ENCODE peak calls at places on chromosomes 5 and 9, in five cellular contexts. X is uterus, Z is NB4, H is suprapubic skin, U is transverse colon. D is an unnamed sample.

GRCh38 chr9:93893899-93894690 is 61.1 kb downstream of the BARX1 start:
- DNase-seq in Z (no peak), X (no peak), U (peak), H (peak), D (no peak)

GRCh38 chr5:6716634-6717149 is 3.5 kb downstream of the TENT4A start:
- DNase-seq in U (no peak), X (peak), Z (no peak), H (no peak), D (peak)

GRCh38 chr5:176184608-176185132 is 53.6 kb upstream of the SIMC1 start:
- DNase-seq in Z (no peak), U (no peak), X (no peak), H (no peak), D (no peak)

GRCh38 chr5:137648361-137648760 is 87.5 kb downstream of the KLHL3 start:
- DNase-seq in X (no peak), U (no peak), Z (no peak), H (no peak), D (no peak)

GRCh38 chr5:173291722-173292658 is 36.2 kb downstream of the STC2 start:
- DNase-seq in X (no peak), U (no peak), H (no peak), Z (no peak), D (no peak)

GRCh38 chr5:172751761-172752510 is 19.1 kb downstream of the DUSP1 start:
- DNase-seq in H (no peak), Z (no peak), X (no peak), U (no peak), D (no peak)

GRCh38 chr5:78540335-78541057 is 108.1 kb downstream of the LHFPL2 start:
- DNase-seq in Z (peak), H (no peak), U (no peak), X (no peak), D (no peak)

GRCh38 chr9:12719431-12719830 is 26.2 kb downstream of the TYRP1 start:
- DNase-seq in X (no peak), Z (peak), U (no peak), H (no peak), D (no peak)

GRCh38 chr5:67305913-67306710 is 109.5 kb upstream of the CD180 start:
- DNase-seq in H (no peak), U (no peak), Z (no peak), X (no peak), D (no peak)

GRCh38 chr9:131874447-131874846 is 134.6 kb upstream of the RAPGEF1 start:
- DNase-seq in U (no peak), Z (no peak), H (no peak), X (no peak), D (no peak)

GRCh38 chr9:75467141-75467540 is 378.8 kb downstream of the OSTF1 start:
- DNase-seq in X (no peak), U (no peak), Z (no peak), H (no peak), D (no peak)

GRCh38 chr5:61732796-61733195 is 400.7 kb downstream of the ZSWIM6 start:
- DNase-seq in U (no peak), X (no peak), Z (no peak), H (no peak), D (no peak)

GRCh38 chr5:146962801-146963355 is 84.3 kb upstream of the PPP2R2B start:
- DNase-seq in H (no peak), X (no peak), U (no peak), Z (peak), D (no peak)

GRCh38 chr9:84230355-84231136 is 110.0 kb downstream of the SLC28A3 start:
- DNase-seq in Z (no peak), H (no peak), X (no peak), U (no peak), D (no peak)

GRCh38 chr9:91100878-91101450 is 260.8 kb downstream of the AUH start:
- DNase-seq in U (peak), Z (peak), H (peak), X (peak), D (no peak)

GRCh38 chr5:34660444-34660843 is 4.3 kb downstream of the RAI14 start:
- DNase-seq in H (no peak), X (no peak), U (no peak), Z (no peak), D (no peak)

GRCh38 chr5:170139786-170140335 is 34.2 kb downstream of the FOXI1 start:
- DNase-seq in H (no peak), Z (no peak), X (no peak), U (no peak), D (peak)

GRCh38 chr5:159601216-159601615 is 270.9 kb upstream of the IL12B start:
- DNase-seq in H (no peak), U (no peak), X (no peak), Z (no peak), D (no peak)

GRCh38 chr9:11038956-11039355 is 426.2 kb upstream of the PTPRD start:
- DNase-seq in U (no peak), X (no peak), H (no peak), Z (no peak), D (no peak)

GRCh38 chr9:36029765-36030528 is 6.8 kb upstream of the RECK start:
- DNase-seq in H (no peak), Z (peak), U (no peak), X (no peak), D (no peak)

GRCh38 chr9:129885018-129885669 is 49.9 kb downstream of the USP20 start:
- DNase-seq in U (peak), H (peak), Z (peak), X (peak), D (peak)

GRCh38 chr5:103444333-103445038 is 118.1 kb downstream of the NUDT12 start:
- DNase-seq in H (no peak), Z (no peak), X (no peak), U (peak), D (no peak)

GRCh38 chr9:133423216-133423615 is 1.0 kb downstream of the ADAMTS13 start:
- DNase-seq in H (no peak), X (no peak), U (no peak), Z (no peak), D (no peak)

GRCh38 chr9:133419005-133419404 is 1.2 kb upstream of the REXO4 start:
- DNase-seq in Z (no peak), U (peak), X (no peak), H (no peak), D (no peak)

GRCh38 chr9:133421615-133422542 is at the start of gene ADAMTS13:
- DNase-seq in X (no peak), Z (no peak), U (no peak), H (no peak), D (no peak)

GRCh38 chr9:133417541-133418461 is at the start of gene REXO4:
- DNase-seq in U (peak), X (peak), H (peak), Z (peak), D (peak)

DNA sequence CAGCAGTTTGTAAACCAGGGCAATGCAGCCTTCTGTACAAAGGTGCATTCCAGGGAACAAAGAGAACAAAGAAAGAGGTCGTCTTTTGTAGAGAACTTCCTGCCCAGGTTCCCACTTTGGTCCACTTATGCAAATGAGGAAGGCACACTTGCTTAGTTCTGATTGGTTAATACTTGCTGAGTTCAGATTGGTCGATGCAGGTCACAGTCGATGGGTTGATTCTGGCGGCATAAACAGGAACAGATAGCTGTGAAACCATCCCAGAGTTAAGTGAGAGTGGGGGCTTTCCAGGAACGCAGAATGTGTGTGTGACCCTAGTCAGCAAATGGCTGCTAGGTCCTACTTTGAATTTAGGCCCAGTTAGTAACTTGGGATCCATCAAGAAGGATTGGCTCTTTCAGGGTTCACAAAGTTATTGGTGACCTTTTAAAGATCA is 1.8 kb upstream of the ADAMTS13 start:
- DNase-seq in X (no peak), H (no peak), Z (peak), U (no peak), D (no peak)
- H3K4me3 ChIP-seq in X (no peak), H (no peak), Z (no peak), U (no peak), D (no peak)

DNA sequence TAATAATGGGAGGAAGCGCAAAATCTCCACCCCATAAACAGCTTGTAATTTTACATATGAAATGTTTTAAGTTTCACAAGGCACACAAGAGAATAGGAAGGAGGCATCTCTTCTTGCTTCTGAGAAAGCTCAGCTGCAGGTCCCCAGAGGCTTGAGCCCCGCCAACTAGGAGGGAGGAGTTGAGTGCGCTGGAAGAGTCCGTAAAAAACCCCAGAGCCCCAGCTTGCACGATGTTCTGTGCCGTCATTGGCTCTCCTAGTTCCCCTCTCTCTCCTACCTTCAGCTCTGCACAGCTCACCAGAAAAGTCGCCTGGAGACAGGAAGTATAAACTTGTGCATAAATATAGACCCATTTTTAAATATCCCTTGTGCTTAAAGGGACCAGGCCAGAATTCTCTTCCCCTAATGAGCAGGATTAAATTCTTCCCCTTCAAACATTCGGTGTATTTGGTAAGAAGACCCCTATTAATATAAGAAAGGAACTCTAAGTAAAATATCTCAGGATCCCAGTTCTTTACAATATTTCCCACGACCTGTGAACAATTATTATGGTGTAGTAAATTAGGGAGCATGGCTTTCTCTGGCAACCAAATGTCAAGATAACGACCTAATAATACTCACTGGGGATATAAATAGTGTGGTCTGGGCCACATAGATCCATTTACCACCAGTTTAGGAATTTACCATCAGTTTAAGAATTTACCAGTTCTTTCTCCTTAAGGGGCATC is 13.7 kb downstream of the GLRX start:
- DNase-seq in U (peak), X (peak), Z (peak), H (peak), D (peak)
- H3K4me3 ChIP-seq in U (no peak), X (no peak), Z (peak), H (no peak), D (no peak)

DNA sequence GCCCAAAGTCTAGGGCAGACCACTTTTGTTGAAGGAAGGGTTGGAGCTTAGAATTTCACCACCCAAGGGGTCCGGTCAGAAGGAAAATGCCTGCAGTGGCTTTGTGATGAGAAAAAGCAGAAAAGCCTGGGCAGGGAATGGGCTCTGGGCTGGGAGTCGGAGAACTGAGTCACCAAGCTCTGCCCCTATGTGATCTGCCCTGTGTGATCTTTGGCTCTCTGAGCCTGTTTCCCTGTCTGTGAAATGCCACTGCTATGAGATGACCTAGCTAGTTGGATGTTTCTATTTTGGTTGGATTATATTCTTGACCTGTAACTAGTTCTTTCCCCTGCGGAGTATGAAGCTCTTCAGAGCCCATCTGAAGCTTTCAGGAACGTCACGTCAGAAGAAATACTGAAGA is 9.8 kb downstream of the POLR1E start:
- DNase-seq in H (no peak), X (no peak), U (no peak), Z (no peak), D (no peak)
- H3K4me3 ChIP-seq in H (no peak), X (no peak), U (no peak), Z (no peak), D (no peak)

GRCh38 chr5:128116445-128116844 is 32.9 kb downstream of the SLC12A2 start:
- DNase-seq in H (no peak), U (no peak), Z (no peak), X (no peak), D (no peak)
- H3K4me3 ChIP-seq in H (no peak), U (no peak), Z (no peak), X (no peak), D (no peak)

DNA sequence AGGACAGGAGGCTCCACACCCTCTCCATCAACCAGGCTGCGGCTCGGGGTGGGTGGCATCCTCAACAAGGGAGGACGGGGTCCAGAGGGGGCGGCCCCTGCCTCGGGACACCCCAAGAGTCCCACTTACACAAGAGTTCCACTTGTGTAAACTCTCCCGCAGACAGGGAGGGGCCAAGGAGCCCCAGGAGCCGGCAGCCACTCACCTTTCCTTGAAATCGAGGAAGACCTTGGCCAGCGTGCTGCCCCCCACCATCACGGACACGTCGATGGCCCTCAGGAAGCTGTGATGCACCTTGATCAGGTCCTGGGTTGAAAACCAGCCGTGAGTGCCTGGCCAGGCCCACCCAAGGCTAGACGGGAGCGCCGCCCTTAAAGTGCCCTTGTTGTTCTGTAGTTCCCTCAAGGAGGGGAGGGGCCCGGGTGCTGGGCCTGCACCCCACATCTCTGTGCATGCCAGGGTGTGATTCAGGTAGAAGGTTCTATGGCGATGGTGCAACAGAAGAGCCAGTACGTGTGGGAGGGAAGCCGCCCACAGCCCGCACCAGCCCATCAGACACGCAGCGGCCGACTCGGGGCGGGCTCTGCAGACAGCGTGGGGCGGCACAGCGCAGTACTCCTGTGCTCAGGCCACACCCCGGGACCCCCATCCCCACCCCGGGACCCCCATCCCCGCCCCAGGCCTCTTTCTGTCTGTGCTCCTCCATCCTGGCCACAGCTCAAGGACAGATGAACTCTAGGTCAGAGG is 67.9 kb upstream of the SARDH start:
- DNase-seq in Z (no peak), U (no peak), X (no peak), H (no peak), D (no peak)
- H3K4me3 ChIP-seq in Z (no peak), U (no peak), X (no peak), H (no peak), D (no peak)

GRCh38 chr5:149417714-149418368 is 38.7 kb upstream of the IL17B start:
- DNase-seq in X (peak), H (no peak), U (no peak), Z (no peak), D (no peak)

GRCh38 chr5:149421372-149421685 is 42.2 kb upstream of the IL17B start:
- DNase-seq in U (no peak), X (peak), Z (no peak), H (no peak), D (no peak)

GRCh38 chr5:149418910-149419531 is 39.9 kb upstream of the IL17B start:
- DNase-seq in Z (no peak), X (peak), U (no peak), H (no peak), D (no peak)

GRCh38 chr5:149420509-149421371 is 41.6 kb upstream of the IL17B start:
- DNase-seq in H (peak), Z (no peak), X (peak), U (no peak), D (no peak)

DNA sequence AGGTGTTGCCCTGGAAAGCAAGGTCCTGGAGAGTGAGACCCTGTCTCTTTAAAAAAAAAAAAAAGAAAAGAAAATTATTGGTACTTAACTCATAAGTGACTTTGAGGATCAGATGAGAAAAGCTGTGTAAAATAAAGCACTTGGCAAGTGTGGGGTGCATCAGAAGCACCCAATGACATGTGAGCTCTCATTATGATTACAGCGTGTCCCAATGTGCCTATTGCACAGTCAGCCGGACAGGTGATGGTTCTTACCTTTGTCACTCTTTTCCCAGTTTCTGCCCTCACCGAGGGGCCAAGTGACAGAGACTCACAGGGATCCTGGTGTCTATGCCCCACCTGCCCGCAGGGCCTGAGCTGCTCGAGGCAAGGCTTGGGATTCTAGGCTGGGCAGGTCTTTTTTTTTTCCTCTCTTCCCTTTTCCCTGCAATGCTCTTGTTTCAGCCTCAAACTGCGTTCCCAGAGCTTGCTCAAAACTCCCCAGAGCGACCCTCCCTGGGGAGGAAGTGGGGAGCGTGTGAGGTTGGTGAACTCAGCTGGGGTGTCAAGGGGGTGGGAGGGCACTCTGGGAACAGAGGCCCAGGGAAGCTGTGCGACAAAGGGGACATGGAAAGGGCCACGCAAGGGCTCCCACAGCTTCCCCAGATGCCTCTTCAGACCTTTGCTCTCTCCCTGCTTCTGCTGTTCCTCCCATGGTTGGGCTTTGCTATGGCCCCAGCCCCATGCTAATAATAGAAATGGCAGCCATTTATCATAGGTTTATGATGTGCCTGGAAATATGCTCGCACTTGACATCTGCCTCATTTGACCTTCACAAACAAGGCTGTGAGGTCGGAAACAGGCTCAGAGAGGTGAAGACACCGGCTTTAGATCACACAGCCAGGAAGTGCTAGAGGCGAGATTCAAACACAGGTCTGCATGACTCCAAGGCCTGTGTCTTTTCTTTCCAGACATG is 40.7 kb upstream of the IL17B start:
- DNase-seq in Z (peak), X (peak), H (no peak), U (no peak), D (no peak)
- H3K4me3 ChIP-seq in Z (peak), X (no peak), H (no peak), U (no peak), D (no peak)